ENCODE peak calls at places on chromosome 13, in four cellular contexts. C, J, S and W are unnamed samples.

GRCh38 chr13:20567881-20568528 is 1.0 kb downstream of the IFT88 start:
- DNase-seq in C (no peak), J (no peak), S (no peak), W (no peak)

GRCh38 chr13:56528040-56528760 is 612.5 kb upstream of the PRR20A start:
- DNase-seq in C (peak; percentile 54), J (no peak), S (no peak), W (no peak)

GRCh38 chr13:71886880-71887279 is 19.9 kb upstream of the DACH1 start:
- DNase-seq in C (no peak), J (no peak), S (no peak), W (no peak)

GRCh38 chr13:102642475-102642874 is 45.7 kb downstream of the TPP2 start:
- DNase-seq in C (no peak), J (no peak), S (no peak), W (no peak)

GRCh38 chr13:95535243-95535642 is 17.3 kb upstream of the CLDN10 start:
- DNase-seq in C (no peak), J (peak; percentile 45), S (peak; percentile 77), W (no peak)

GRCh38 chr13:101751488-101751887 is 299.0 kb downstream of the ITGBL1 start:
- DNase-seq in C (peak; percentile 75), J (peak; percentile 52), S (peak; percentile 30), W (peak; percentile 31)

GRCh38 chr13:30255696-30256095 is 51.7 kb downstream of the KATNAL1 start:
- DNase-seq in C (no peak), J (no peak), S (peak; percentile 10), W (no peak)

GRCh38 chr13:77360032-77360431 is 33.1 kb upstream of the MYCBP2 start:
- DNase-seq in C (no peak), J (no peak), S (no peak), W (no peak)

GRCh38 chr13:101341464-101341863 is 74.8 kb downstream of the NALCN start:
- DNase-seq in C (no peak), J (no peak), S (peak; percentile 7), W (no peak)

GRCh38 chr13:113106053-113106452 is 462 bp downstream of the F7 start:
- DNase-seq in C (no peak), J (peak; percentile 39), S (no peak), W (no peak)

GRCh38 chr13:51802601-51803000 is 1.4 kb downstream of the DHRS12 start:
- DNase-seq in C (no peak), J (no peak), S (peak; percentile 26), W (no peak)

GRCh38 chr13:38819053-38819452 is 132.2 kb downstream of the FREM2 start:
- DNase-seq in C (peak; percentile 59), J (peak; percentile 63), S (no peak), W (no peak)

GRCh38 chr13:54110597-54110996 is 1082.0 kb downstream of the OLFM4 start:
- DNase-seq in C (no peak), J (no peak), S (no peak), W (no peak)
- H3K9me2 ChIP-seq in C (no peaks in the 10 kb centered on the region), J (no peaks in the 10 kb centered on the region), S (no peaks in the 10 kb centered on the region), W (no peaks in the 10 kb centered on the region)

GRCh38 chr13:49995535-49996165 is 1.2 kb upstream of the TRIM13 start:
- DNase-seq in C (no peak), J (no peak), S (peak; percentile 36), W (peak; percentile 9)

GRCh38 chr13:49996166-49996915 is 501 bp upstream of the TRIM13 start:
- DNase-seq in C (peak; percentile 77), J (peak; percentile 97), S (peak; percentile 98), W (peak; percentile 96)

GRCh38 chr13:49998714-49999624 is 2.1 kb downstream of the TRIM13 start:
- DNase-seq in C (no peak), J (no peak), S (no peak), W (no peak)

GRCh38 chr13:49997935-49998334 is 1.1 kb downstream of the TRIM13 start:
- DNase-seq in C (no peak), J (no peak), S (peak; percentile 26), W (no peak)

GRCh38 chr13:49996951-49997895 is at the start of gene TRIM13:
- DNase-seq in C (peak; percentile 81), J (peak; percentile 94), S (peak; percentile 96), W (peak; percentile 72)
- H3K9me2 ChIP-seq in C (no peaks in the 10 kb centered on the region), J (no peaks in the 10 kb centered on the region), S (no peaks in the 10 kb centered on the region), W (no peaks in the 10 kb centered on the region)

DNA sequence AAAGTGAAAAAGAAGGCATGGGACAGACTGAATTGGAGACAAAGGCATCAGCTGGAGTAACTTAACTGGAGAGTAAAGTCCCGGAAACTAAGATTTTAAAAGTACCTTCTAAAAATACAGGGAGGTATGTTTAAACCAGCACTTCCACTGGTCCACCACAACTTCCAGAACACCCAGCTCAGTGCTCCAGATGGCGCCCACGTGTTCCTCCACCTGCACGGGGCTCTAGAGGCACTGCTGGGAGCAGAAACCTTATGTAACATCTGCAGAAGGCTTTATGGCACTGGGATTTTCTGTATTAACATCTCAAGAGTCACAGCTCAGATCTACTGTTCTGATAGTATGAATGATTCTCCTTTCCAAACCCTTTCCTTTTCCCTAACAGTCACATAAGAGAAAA is 252.1 kb downstream of the DCLK1 start:
- DNase-seq in C (peak; percentile 28), J (no peak), S (no peak), W (no peak)
- H3K9me2 ChIP-seq in C (no peaks in the 10 kb centered on the region), J (no peaks in the 10 kb centered on the region), S (no peaks in the 10 kb centered on the region), W (no peaks in the 10 kb centered on the region)

GRCh38 chr13:109545964-109546363 is 240.4 kb downstream of the IRS2 start:
- DNase-seq in C (no peak), J (no peak), S (no peak), W (no peak)
- H3K9me2 ChIP-seq in C (no peaks in the 10 kb centered on the region), J (no peaks in the 10 kb centered on the region), S (no peaks in the 10 kb centered on the region), W (no peaks in the 10 kb centered on the region)

GRCh38 chr13:24192811-24193162 is 32.3 kb downstream of the SPATA13 start:
- DNase-seq in C (no peak), J (no peak), S (no peak), W (no peak)
- H3K9me2 ChIP-seq in C (no peaks in the 10 kb centered on the region), J (no peaks in the 10 kb centered on the region), S (no peaks in the 10 kb centered on the region), W (no peaks in the 10 kb centered on the region)

DNA sequence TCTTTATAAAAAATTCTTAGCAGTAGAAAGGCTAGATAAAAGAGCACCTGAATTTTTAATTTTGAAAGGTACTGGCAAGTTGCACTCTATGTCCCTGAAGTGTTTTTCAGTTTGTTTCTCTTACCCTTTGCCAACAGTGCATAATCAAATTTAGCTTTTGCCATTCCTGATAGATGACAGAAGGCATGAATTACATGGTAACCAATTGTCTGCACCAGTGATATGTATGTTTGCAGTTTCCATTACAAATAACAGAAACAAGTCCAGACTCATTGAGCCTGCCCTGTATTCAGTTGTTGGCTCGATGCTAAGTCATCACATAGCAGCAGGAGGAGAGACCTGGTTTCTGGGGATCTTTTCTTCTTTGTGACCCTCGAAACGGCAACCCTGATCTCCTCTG is 309.8 kb downstream of the DNAJC15 start:
- DNase-seq in C (no peak), J (no peak), S (no peak), W (peak; percentile 43)
- H3K9me2 ChIP-seq in C (no peaks in the 10 kb centered on the region), J (no peaks in the 10 kb centered on the region), S (no peaks in the 10 kb centered on the region), W (no peaks in the 10 kb centered on the region)

GRCh38 chr13:110480161-110480560 is 81.4 kb downstream of the RAB20 start:
- DNase-seq in C (no peak), J (no peak), S (no peak), W (no peak)

GRCh38 chr13:110486061-110486780 is 75.3 kb downstream of the RAB20 start:
- DNase-seq in C (no peak), J (no peak), S (no peak), W (no peak)

GRCh38 chr13:110483386-110483785 is 78.1 kb downstream of the RAB20 start:
- DNase-seq in C (no peak), J (no peak), S (no peak), W (no peak)

GRCh38 chr13:110485604-110486003 is 75.9 kb downstream of the RAB20 start:
- DNase-seq in C (no peak), J (no peak), S (no peak), W (no peak)

GRCh38 chr13:110484290-110485048 is 77.1 kb downstream of the RAB20 start:
- DNase-seq in C (no peak), J (no peak), S (no peak), W (no peak)
- H3K9me2 ChIP-seq in C (no peaks in the 10 kb centered on the region), J (no peaks in the 10 kb centered on the region), S (no peaks in the 10 kb centered on the region), W (no peaks in the 10 kb centered on the region)

GRCh38 chr13:42155251-42155650 is 106.8 kb downstream of the DGKH start:
- DNase-seq in C (no peak), J (no peak), S (no peak), W (no peak)
- H3K9me2 ChIP-seq in C (no peaks in the 10 kb centered on the region), J (no peaks in the 10 kb centered on the region), S (no peaks in the 10 kb centered on the region), W (no peaks in the 10 kb centered on the region)

GRCh38 chr13:99366075-99366987 is 59.1 kb upstream of the GPR183 start:
- DNase-seq in C (no peak), J (no peak), S (no peak), W (no peak)
- H3K9me2 ChIP-seq in C (no peaks in the 10 kb centered on the region), J (no peaks in the 10 kb centered on the region), S (no peaks in the 10 kb centered on the region), W (no peaks in the 10 kb centered on the region)